ENCODE peak calls at places on chromosome 12, in five cellular contexts. U, W, L, F and O are unnamed samples.

GRCh38 chr12:42669471-42669997 is 80.0 kb upstream of the PRICKLE1 start:
- DNase-seq in L (no peak), W (peak; percentile 72), F (no peak), U (no peak), O (no peak)

GRCh38 chr12:64293654-64294364 is 71.7 kb upstream of the KICS2 start:
- DNase-seq in F (no peak), W (no peak), U (no peak), L (no peak), O (no peak)

GRCh38 chr12:113040722-113041168 is 15.8 kb upstream of the DTX1 start:
- DNase-seq in F (peak; percentile 95), L (no peak), W (peak; percentile 47), U (no peak), O (no peak)

GRCh38 chr12:107844312-107844921 is 69.9 kb downstream of the ASCL4 start:
- DNase-seq in F (no peak), W (peak; percentile 7), L (no peak), U (no peak), O (no peak)

GRCh38 chr12:57520008-57520726 is at the start of gene DDIT3:
- DNase-seq in L (peak; percentile 98), F (peak; percentile 100), U (peak; percentile 98), W (peak; percentile 95), O (peak; percentile 100)

GRCh38 chr12:2804390-2805145 is 7.9 kb upstream of the ITFG2 start:
- DNase-seq in W (peak; percentile 69), F (peak; percentile 64), L (no peak), U (peak; percentile 9), O (no peak)

GRCh38 chr12:128459067-128459466 is 192.1 kb downstream of the TMEM132C start:
- DNase-seq in F (no peak), U (no peak), W (no peak), L (no peak), O (no peak)

GRCh38 chr12:1863823-1864222 is 43.5 kb downstream of the LRTM2 start:
- DNase-seq in F (no peak), U (no peak), L (no peak), W (no peak), O (no peak)

GRCh38 chr12:91991397-91992187 is 154.1 kb downstream of the BTG1 start:
- DNase-seq in W (no peak), L (no peak), F (no peak), U (no peak), O (no peak)

GRCh38 chr12:32030676-32031075 is 71.5 kb downstream of the RESF1 start:
- DNase-seq in F (no peak), U (no peak), L (no peak), W (no peak), O (no peak)

GRCh38 chr12:110501378-110501721 is 561 bp downstream of the VPS29 start:
- DNase-seq in F (no peak), L (no peak), U (no peak), W (peak; percentile 73), O (no peak)

GRCh38 chr12:56878010-56878339 is 56.2 kb downstream of the SDR9C7 start:
- DNase-seq in W (peak; percentile 6), U (no peak), F (no peak), L (no peak), O (no peak)

GRCh38 chr12:17992002-17992656 is 97.9 kb downstream of the RERGL start:
- DNase-seq in L (no peak), W (peak; percentile 36), U (no peak), F (no peak), O (peak; percentile 18)

GRCh38 chr12:69430942-69431603 is 39.1 kb upstream of the FRS2 start:
- DNase-seq in L (no peak), F (no peak), W (no peak), U (no peak), O (no peak)

GRCh38 chr12:64696065-64696741 is 63.0 kb downstream of the GNS start:
- DNase-seq in W (peak; percentile 19), L (no peak), F (no peak), U (no peak), O (no peak)

GRCh38 chr12:115870527-115870926 is 407.0 kb downstream of the MED13L start:
- DNase-seq in U (no peak), L (no peak), W (no peak), F (no peak), O (no peak)

GRCh38 chr12:92602476-92602875 is 100.3 kb upstream of the PLEKHG7 start:
- DNase-seq in W (peak; percentile 84), U (no peak), F (no peak), L (peak; percentile 77), O (no peak)

GRCh38 chr12:25840678-25841077 is 117.8 kb upstream of the RASSF8 start:
- DNase-seq in W (peak; percentile 80), U (no peak), L (no peak), F (no peak), O (no peak)

GRCh38 chr12:1668833-1669543 is 21.9 kb upstream of the ADIPOR2 start:
- DNase-seq in U (no peak), L (no peak), W (no peak), F (peak; percentile 74), O (no peak)

GRCh38 chr12:123387508-123388217 is 3.7 kb downstream of the KMT5A start:
- DNase-seq in U (no peak), W (no peak), L (no peak), F (no peak), O (no peak)

GRCh38 chr12:8560986-8561385 is 20.3 kb upstream of the CLEC4E start:
- DNase-seq in W (no peak), U (no peak), L (no peak), F (no peak), O (no peak)

GRCh38 chr12:116654216-116654743 is 83.6 kb downstream of the SPRING1 start:
- DNase-seq in W (no peak), L (peak; percentile 7), U (no peak), F (no peak), O (no peak)

GRCh38 chr12:131833896-131834641 is 5.9 kb downstream of the MMP17 start:
- DNase-seq in W (peak; percentile 37), F (no peak), L (no peak), U (no peak), O (no peak)

GRCh38 chr12:25434493-25434892 is 118.6 kb downstream of the LMNTD1 start:
- DNase-seq in F (no peak), U (no peak), W (no peak), L (no peak), O (no peak)

GRCh38 chr12:27936196-27936595 is 36.3 kb downstream of the PTHLH start:
- DNase-seq in F (no peak), L (no peak), U (no peak), W (peak; percentile 36), O (no peak)

GRCh38 chr12:114820773-114821172 is 136.8 kb upstream of the TBX3 start:
- DNase-seq in U (no peak), W (no peak), L (no peak), F (no peak), O (no peak)

GRCh38 chr12:3332190-3332589 is 158.8 kb upstream of the PRMT8 start:
- DNase-seq in W (peak; percentile 20), U (no peak), L (no peak), F (no peak), O (no peak)

GRCh38 chr12:8127138-8127537 is 3.7 kb downstream of the CLEC4A start:
- DNase-seq in L (no peak), W (no peak), F (no peak), U (no peak), O (no peak)

GRCh38 chr12:113127791-113128199 is 7.8 kb downstream of the RASAL1 start:
- DNase-seq in F (no peak), U (no peak), L (no peak), W (no peak), O (no peak)

GRCh38 chr12:67531519-67531918 is 117.0 kb upstream of the DYRK2 start:
- DNase-seq in L (no peak), W (peak; percentile 92), F (no peak), U (no peak), O (no peak)

GRCh38 chr12:76012656-76013055 is 18.9 kb downstream of the PHLDA1 start:
- DNase-seq in F (no peak), U (no peak), L (no peak), W (no peak), O (no peak)

GRCh38 chr12:52903285-52903854 is 1.5 kb downstream of the KRT8 start:
- DNase-seq in F (peak; percentile 79), L (no peak), U (peak; percentile 40), W (peak; percentile 84), O (peak; percentile 24)

GRCh38 chr12:32322354-32322753 is 77.0 kb upstream of the FGD4 start:
- DNase-seq in U (no peak), F (no peak), W (no peak), L (no peak), O (no peak)

GRCh38 chr12:61504396-61505115 is 755.6 kb upstream of the USP15 start:
- DNase-seq in W (no peak), L (no peak), F (no peak), U (no peak), O (no peak)

GRCh38 chr12:131829351-131829794 is 1.2 kb downstream of the MMP17 start:
- DNase-seq in L (no peak), F (no peak), U (no peak), W (peak; percentile 18), O (no peak)

GRCh38 chr12:59808317-59808910 is 212.6 kb downstream of the SLC16A7 start:
- DNase-seq in U (no peak), F (no peak), L (no peak), W (peak; percentile 29), O (no peak)